ENCODE peak calls at places on chromosomes 13 and 19, in seven cellular contexts. J, N, V, O, E, M and S are unnamed samples.

GRCh38 chr19:47541507-47541906 is 26.6 kb upstream of the NAPA start:
- DNase-seq in J (no peak), N (no peak), V (no peak), O (no peak), E (no peak), M (no peak), S (no peak)

GRCh38 chr13:99971576-99972189 is at the start of gene ZIC5:
- DNase-seq in J (peak), N (no peak), V (no peak), O (no peak), E (no peak), M (no peak), S (peak)

GRCh38 chr19:12052571-12053169 is at the start of gene ZNF878:
- DNase-seq in J (no peak), N (peak), V (peak), O (peak), E (peak), M (peak), S (peak)

GRCh38 chr19:9757544-9758501 is 10.7 kb downstream of the ZNF846 start:
- DNase-seq in J (no peak), N (no peak), V (no peak), O (no peak), E (no peak), M (no peak), S (no peak)

GRCh38 chr13:49838989-49839388 is 46.5 kb upstream of the KPNA3 start:
- DNase-seq in J (no peak), N (no peak), V (no peak), O (no peak), E (no peak), M (no peak), S (no peak)

GRCh38 chr13:102598061-102598460 is 1.3 kb downstream of the TPP2 start:
- DNase-seq in J (no peak), N (no peak), V (no peak), O (no peak), E (no peak), M (peak), S (no peak)

GRCh38 chr13:33547035-33547434 is 261.5 kb upstream of the STARD13 start:
- DNase-seq in J (no peak), N (no peak), V (no peak), O (no peak), E (no peak), M (no peak), S (no peak)

GRCh38 chr13:33435207-33435606 is 149.7 kb upstream of the STARD13 start:
- DNase-seq in J (no peak), N (no peak), V (no peak), O (no peak), E (no peak), M (no peak), S (no peak)

GRCh38 chr19:35433448-35433847 is 14.6 kb upstream of the FFAR2 start:
- DNase-seq in J (no peak), N (no peak), V (no peak), O (no peak), E (no peak), M (no peak), S (no peak)

GRCh38 chr19:39223703-39224279 is 19.7 kb upstream of the SYCN start:
- DNase-seq in J (peak), N (no peak), V (no peak), O (no peak), E (no peak), M (peak), S (no peak)

GRCh38 chr13:24615911-24616472 is 64.2 kb upstream of the ATP12A start:
- DNase-seq in J (no peak), N (no peak), V (no peak), O (no peak), E (no peak), M (no peak), S (peak)

GRCh38 chr13:113916330-113916815 is 52.5 kb upstream of the GAS6 start:
- DNase-seq in J (no peak), N (no peak), V (no peak), O (peak), E (no peak), M (peak), S (peak)

GRCh38 chr13:54511356-54511755 is 1482.7 kb downstream of the OLFM4 start:
- DNase-seq in J (no peak), N (no peak), V (no peak), O (no peak), E (no peak), M (no peak), S (no peak)

DNA sequence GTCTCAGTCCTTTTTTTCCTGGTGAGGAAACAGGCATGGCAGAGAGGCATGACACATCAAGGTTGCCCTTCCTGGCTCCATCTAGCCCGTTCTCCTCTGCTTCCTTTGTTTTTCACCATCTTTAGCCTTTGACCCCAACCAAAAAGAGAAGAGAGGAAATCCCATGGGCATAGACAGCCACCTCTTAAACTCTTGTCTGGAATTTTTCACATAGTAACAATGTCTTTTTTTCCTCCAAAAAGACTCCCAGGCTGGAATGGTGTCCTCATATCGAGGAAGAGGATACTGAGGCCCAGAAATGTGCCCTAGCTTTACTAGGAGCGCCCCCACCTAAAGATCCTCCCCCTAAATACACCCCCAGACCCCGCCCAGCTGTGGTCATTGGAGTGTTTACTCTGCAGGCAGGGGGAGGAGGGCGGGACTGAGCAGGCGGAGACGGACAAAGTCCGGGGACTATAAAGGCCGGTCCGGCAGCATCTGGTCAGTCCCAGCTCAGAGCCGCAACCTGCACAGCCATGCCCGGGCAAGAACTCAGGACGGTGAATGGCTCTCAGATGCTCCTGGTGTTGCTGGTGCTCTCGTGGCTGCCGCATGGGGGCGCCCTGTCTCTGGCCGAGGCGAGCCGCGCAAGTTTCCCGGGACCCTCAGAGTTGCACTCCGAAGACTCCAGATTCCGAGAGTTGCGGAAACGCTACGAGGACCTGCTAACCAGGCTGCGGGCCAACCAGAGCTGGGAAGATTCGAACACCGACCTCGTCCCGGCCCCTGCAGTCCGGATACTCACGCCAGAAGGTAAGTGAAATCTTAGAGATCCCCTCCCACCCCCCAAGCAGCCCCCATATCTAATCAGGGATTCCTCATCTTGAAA is at the start of gene GDF15:
- DNase-seq in J (peak), N (no peak), V (peak), O (peak), E (peak), M (peak), S (peak)
- TF ChIP-seq CTCF in J (peak), N (peak), V (peak), O (peak), E (peak), M (peak), S (peak)

GRCh38 chr19:29875931-29876330 is 64.1 kb downstream of the CCNE1 start:
- DNase-seq in J (no peak), N (no peak), V (no peak), O (no peak), E (no peak), M (no peak), S (no peak)

GRCh38 chr19:29873801-29874575 is 62.2 kb downstream of the CCNE1 start:
- DNase-seq in J (no peak), N (no peak), V (no peak), O (no peak), E (no peak), M (no peak), S (no peak)

GRCh38 chr19:29871143-29871542 is 59.4 kb downstream of the CCNE1 start:
- DNase-seq in J (no peak), N (no peak), V (no peak), O (no peak), E (no peak), M (no peak), S (no peak)

GRCh38 chr19:29873024-29873800 is 61.4 kb downstream of the CCNE1 start:
- DNase-seq in J (peak), N (no peak), V (peak), O (no peak), E (peak), M (no peak), S (peak)

DNA sequence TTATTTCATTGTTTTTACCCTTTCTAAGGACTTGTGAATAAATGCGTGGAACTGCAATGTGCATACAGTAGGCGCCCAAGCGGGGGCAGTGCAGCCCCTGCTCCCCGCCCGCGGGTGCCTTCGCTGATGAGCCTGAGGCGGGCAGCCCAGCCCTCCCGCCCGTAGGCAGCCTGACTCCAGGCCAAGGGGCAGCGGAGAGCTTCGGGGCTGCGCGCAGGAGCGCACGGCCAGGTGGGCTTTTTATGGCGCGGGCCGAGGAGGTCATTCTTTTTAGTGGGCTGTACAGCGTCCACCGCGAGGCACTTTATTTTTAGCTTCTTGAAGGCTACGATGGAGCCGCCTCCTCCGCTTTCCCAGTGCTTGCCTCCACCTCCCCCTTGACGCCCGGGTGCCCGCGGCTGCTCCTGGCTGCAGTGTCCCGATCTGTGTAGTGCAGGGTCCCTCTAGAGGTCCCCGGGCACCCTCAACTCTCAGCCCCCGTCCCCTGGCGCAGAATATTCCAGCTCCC is 60.5 kb downstream of the CCNE1 start:
- DNase-seq in J (peak), N (no peak), V (no peak), O (no peak), E (no peak), M (no peak), S (no peak)
- TF ChIP-seq CTCF in J (no peak), N (no peak), V (no peak), O (no peak), E (no peak), M (peak), S (no peak)

DNA sequence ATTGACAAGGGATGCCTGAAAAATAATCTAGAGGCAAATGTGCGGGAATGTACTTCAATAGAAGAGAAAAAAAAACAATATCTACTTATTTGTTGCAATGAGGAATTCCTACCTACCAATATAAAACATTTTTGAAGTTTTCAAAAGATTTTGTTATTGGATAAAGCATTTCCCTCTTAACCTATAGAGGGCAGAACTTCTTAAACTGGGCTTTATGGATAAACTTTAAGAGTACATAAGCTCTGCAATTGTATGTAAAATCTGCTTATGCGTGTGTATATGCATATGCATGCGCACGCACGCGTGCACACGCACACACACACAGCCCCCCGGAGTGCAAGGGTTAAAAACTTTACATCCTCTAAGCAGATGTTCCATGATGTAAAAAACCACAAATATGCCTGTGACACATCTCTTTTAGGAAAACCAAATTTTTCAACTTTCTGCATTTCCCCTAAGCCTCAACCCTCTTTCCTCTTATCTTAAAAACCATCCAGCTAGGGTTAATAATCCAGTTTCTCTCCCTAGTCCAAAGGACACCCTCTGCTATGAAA is 73.1 kb upstream of the OXGR1 start:
- DNase-seq in J (no peak), N (no peak), V (no peak), O (no peak), E (no peak), M (no peak), S (no peak)
- TF ChIP-seq CTCF in J (no peak), N (no peak), V (no peak), O (no peak), E (no peak), M (peak), S (peak)

GRCh38 chr19:5038631-5039271 is 69.8 kb downstream of the KDM4B start:
- DNase-seq in J (peak), N (no peak), V (peak), O (no peak), E (peak), M (peak), S (no peak)
- TF ChIP-seq CTCF in J (peak), N (peak), V (no peak), O (peak), E (peak), M (peak), S (peak)

DNA sequence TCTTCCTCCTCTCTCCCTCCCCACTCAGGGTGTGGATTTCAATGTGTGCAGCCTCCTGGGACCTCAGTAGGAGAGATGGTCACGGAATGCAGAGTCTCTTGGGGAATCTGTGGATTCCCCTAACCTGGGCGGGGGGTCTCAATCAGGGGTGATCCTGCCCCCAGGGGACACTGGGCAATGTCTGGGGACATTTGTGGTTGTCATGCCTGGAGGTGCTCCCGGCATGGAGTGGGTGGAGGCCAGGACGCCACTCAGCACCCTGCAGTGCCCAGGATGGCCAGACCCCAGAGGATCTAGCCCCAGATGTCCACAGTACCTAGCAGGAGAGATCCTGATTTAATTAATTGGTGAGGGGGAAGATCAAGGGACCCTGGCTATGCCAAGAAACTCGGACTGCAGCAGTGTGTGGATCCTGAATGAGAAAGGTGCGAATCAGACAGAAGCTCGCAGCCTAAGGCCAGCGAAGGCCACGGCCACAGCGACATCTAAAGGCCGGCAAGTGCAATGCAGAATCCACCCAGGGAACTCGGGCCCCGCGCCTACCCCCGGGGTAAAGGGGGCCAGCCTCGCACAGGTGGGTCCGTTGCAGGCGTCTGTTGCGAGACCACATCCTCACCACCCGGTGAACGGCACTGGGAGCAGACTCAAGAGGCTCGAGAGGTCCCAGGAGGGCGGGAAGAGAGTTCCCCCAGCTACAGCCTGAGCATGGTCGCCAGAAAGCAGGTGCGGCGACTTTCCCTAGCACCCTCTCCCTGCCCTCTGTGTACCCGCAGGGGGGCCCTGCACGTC is 88.8 kb downstream of the GNG7 start:
- DNase-seq in J (peak), N (no peak), V (no peak), O (no peak), E (peak), M (peak), S (no peak)
- TF ChIP-seq CTCF in J (peak), N (peak), V (peak), O (peak), E (peak), M (peak), S (peak)

GRCh38 chr13:45119990-45120864 is at the start of gene GTF2F2:
- DNase-seq in J (peak), N (peak), V (peak), O (peak), E (peak), M (peak), S (peak)
- TF ChIP-seq CTCF in J (no peak), N (no peak), V (no peak), O (no peak), E (no peak), M (no peak), S (no peak)

DNA sequence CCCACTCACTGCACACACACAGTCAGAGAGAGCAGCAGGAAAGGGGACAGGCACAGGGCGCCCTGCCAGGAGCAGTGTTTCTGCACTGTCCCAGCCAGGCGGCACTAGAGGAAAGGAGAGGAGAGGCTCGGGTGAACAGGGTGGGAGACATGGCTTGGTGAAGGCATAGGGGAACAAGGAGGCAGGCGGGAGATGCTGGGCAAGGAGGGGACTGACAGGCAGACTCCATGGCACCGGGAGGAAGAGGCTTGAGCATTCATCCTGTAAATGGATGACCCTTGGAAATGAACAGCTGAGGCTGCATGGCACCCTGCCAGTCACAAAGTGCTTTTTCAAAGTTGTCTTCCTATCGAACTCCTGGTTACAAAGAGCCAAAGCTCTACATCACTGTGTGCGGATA is 22.5 kb downstream of the MED26 start:
- DNase-seq in J (no peak), N (no peak), V (no peak), O (no peak), E (no peak), M (no peak), S (no peak)
- TF ChIP-seq CTCF in J (no peak), N (no peak), V (no peak), O (no peak), E (no peak), M (no peak), S (no peak)